ENCODE peak calls at places on chromosome 5, in four cellular contexts. One of them, this sample, is unnamed.

GRCh38 chr5:141507387-141508091 is 18.7 kb downstream of the PCDHGC5 start:
- DNase-seq in brain microvascular endothelial cell: peak
- DNase-seq in adrenal gland: no peak
- DNase-seq in kidney: peak
- DNase-seq in this sample: no peak

GRCh38 chr5:161027763-161028162 is 175.8 kb upstream of the ATP10B start:
- DNase-seq in adrenal gland: no peak
- DNase-seq in brain microvascular endothelial cell: no peak
- DNase-seq in kidney: no peak
- DNase-seq in this sample: no peak

GRCh38 chr5:106367281-106367680 is 1303.5 kb downstream of the EFNA5 start:
- DNase-seq in brain microvascular endothelial cell: no peak
- DNase-seq in kidney: no peak
- DNase-seq in adrenal gland: no peak
- DNase-seq in this sample: no peak

GRCh38 chr5:39428639-39429038 is 3.9 kb upstream of the DAB2 start:
- DNase-seq in adrenal gland: no peak
- DNase-seq in brain microvascular endothelial cell: no peak
- DNase-seq in kidney: no peak
- DNase-seq in this sample: no peak

GRCh38 chr5:169670769-169671525 is 33.9 kb downstream of the DOCK2 start:
- DNase-seq in kidney: no peak
- DNase-seq in adrenal gland: no peak
- DNase-seq in brain microvascular endothelial cell: no peak
- DNase-seq in this sample: no peak

GRCh38 chr5:154002093-154002492 is 36.6 kb downstream of the FAM114A2 start:
- DNase-seq in kidney: no peak
- DNase-seq in adrenal gland: no peak
- DNase-seq in brain microvascular endothelial cell: no peak
- DNase-seq in this sample: no peak

GRCh38 chr5:17316973-17317459 is 99.6 kb downstream of the BASP1 start:
- DNase-seq in brain microvascular endothelial cell: peak
- DNase-seq in kidney: no peak
- DNase-seq in adrenal gland: no peak
- DNase-seq in this sample: no peak

GRCh38 chr5:62284946-62285891 is 20.8 kb upstream of the KIF2A start:
- DNase-seq in kidney: no peak
- DNase-seq in brain microvascular endothelial cell: no peak
- DNase-seq in adrenal gland: no peak
- DNase-seq in this sample: no peak

GRCh38 chr5:142650881-142651280 is 35.0 kb downstream of the FGF1 start:
- DNase-seq in kidney: no peak
- DNase-seq in adrenal gland: no peak
- DNase-seq in brain microvascular endothelial cell: no peak
- DNase-seq in this sample: no peak
- TF ChIP-seq CTCF in kidney: no peak
- TF ChIP-seq CTCF in adrenal gland: no peak
- TF ChIP-seq CTCF in brain microvascular endothelial cell: no peak
- TF ChIP-seq CTCF in this sample: no peak

GRCh38 chr5:100858987-100859545 is 44.0 kb downstream of the ST8SIA4 start:
- DNase-seq in brain microvascular endothelial cell: no peak
- DNase-seq in kidney: no peak
- DNase-seq in adrenal gland: no peak
- DNase-seq in this sample: no peak

GRCh38 chr5:100855940-100856339 is 47.1 kb downstream of the ST8SIA4 start:
- DNase-seq in brain microvascular endothelial cell: no peak
- DNase-seq in adrenal gland: no peak
- DNase-seq in kidney: no peak
- DNase-seq in this sample: no peak

GRCh38 chr5:100855295-100855694 is 47.8 kb downstream of the ST8SIA4 start:
- DNase-seq in brain microvascular endothelial cell: no peak
- DNase-seq in adrenal gland: no peak
- DNase-seq in kidney: no peak
- DNase-seq in this sample: no peak

GRCh38 chr5:100854594-100854993 is 48.5 kb downstream of the ST8SIA4 start:
- DNase-seq in brain microvascular endothelial cell: no peak
- DNase-seq in adrenal gland: no peak
- DNase-seq in kidney: no peak
- DNase-seq in this sample: no peak

DNA sequence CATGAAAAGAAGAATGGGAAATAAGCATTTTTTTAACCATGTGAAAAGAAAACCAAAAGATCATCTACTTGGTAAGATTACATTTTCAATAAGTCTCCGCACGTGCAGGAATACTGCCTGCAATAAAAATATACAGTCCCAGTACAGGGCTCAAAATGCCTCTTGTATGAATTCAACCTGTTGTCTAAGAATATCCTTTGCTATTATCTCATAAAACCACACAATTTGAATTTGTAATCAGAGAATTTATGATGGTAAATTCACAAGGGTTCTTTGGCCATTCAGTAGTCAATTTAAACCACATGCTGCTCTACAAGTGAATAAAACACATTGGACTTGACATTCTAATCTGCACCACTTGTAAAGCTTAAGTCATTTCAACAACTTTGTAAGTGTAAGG is 46.6 kb downstream of the ST8SIA4 start:
- DNase-seq in kidney: no peak
- DNase-seq in adrenal gland: no peak
- DNase-seq in brain microvascular endothelial cell: no peak
- DNase-seq in this sample: no peak
- TF ChIP-seq CTCF in kidney: no peak
- TF ChIP-seq CTCF in adrenal gland: no peak
- TF ChIP-seq CTCF in brain microvascular endothelial cell: no peak
- TF ChIP-seq CTCF in this sample: no peak

GRCh38 chr5:132295505-132296411 is 1.6 kb downstream of the SLC22A4 start:
- DNase-seq in adrenal gland: no peak
- DNase-seq in brain microvascular endothelial cell: no peak
- DNase-seq in kidney: no peak
- DNase-seq in this sample: no peak

GRCh38 chr5:132293992-132294727 is at the start of gene SLC22A4:
- DNase-seq in adrenal gland: peak
- DNase-seq in brain microvascular endothelial cell: peak
- DNase-seq in kidney: peak
- DNase-seq in this sample: peak

GRCh38 chr5:132294728-132295504 is 722 bp downstream of the SLC22A4 start:
- DNase-seq in brain microvascular endothelial cell: peak
- DNase-seq in kidney: peak
- DNase-seq in adrenal gland: peak
- DNase-seq in this sample: no peak

GRCh38 chr5:132291026-132291425 is 3.2 kb upstream of the SLC22A4 start:
- DNase-seq in brain microvascular endothelial cell: no peak
- DNase-seq in kidney: no peak
- DNase-seq in adrenal gland: no peak
- DNase-seq in this sample: no peak

GRCh38 chr5:132293066-132293991 is 865 bp upstream of the SLC22A4 start:
- DNase-seq in adrenal gland: peak
- DNase-seq in kidney: peak
- DNase-seq in brain microvascular endothelial cell: peak
- DNase-seq in this sample: peak
- TF ChIP-seq CTCF in adrenal gland: peak
- TF ChIP-seq CTCF in kidney: no peak
- TF ChIP-seq CTCF in brain microvascular endothelial cell: peak
- TF ChIP-seq CTCF in this sample: no peak

DNA sequence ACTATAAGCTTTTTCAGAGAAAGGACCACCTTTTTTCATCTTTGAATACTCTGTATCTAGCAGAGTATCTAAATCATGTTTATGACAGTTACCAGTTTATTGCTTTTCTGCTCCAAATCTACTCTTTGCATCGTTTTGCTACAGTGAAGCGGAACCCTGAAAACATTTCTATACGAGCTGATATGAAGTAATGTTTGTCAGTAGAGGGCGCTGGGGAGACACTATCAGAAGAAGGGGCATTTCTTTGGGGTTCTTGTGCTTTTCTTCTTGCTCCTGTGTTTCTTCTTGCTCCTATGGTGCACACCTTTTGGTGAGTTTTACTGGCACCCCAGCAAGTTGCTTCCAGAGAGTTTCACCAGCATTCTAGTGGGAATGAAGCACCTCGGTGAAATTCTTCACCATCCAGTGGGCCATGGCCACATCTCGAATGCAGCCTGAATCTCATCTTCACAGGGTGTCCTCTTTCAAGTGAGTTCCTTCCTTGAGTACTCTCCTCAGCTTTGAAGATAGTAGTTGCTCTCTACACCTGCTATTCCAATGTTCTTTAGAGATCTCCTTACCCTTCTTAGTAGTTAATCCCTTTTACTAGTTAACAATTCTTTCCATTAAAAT is 98.4 kb downstream of the FGF1 start:
- DNase-seq in adrenal gland: peak
- DNase-seq in brain microvascular endothelial cell: peak
- DNase-seq in kidney: no peak
- DNase-seq in this sample: no peak
- TF ChIP-seq CTCF in adrenal gland: peak
- TF ChIP-seq CTCF in brain microvascular endothelial cell: peak
- TF ChIP-seq CTCF in kidney: no peak
- TF ChIP-seq CTCF in this sample: no peak

GRCh38 chr5:148003226-148003625 is 60.6 kb upstream of the SPINK5 start:
- DNase-seq in brain microvascular endothelial cell: no peak
- DNase-seq in adrenal gland: no peak
- DNase-seq in kidney: no peak
- DNase-seq in this sample: no peak

GRCh38 chr5:148000036-148000435 is 63.7 kb upstream of the SPINK5 start:
- DNase-seq in brain microvascular endothelial cell: no peak
- DNase-seq in kidney: no peak
- DNase-seq in adrenal gland: no peak
- DNase-seq in this sample: no peak

GRCh38 chr5:148011407-148012124 is 52.2 kb upstream of the SPINK5 start:
- DNase-seq in brain microvascular endothelial cell: peak
- DNase-seq in kidney: no peak
- DNase-seq in adrenal gland: peak
- DNase-seq in this sample: no peak

GRCh38 chr5:148002471-148002870 is 61.3 kb upstream of the SPINK5 start:
- DNase-seq in adrenal gland: no peak
- DNase-seq in kidney: no peak
- DNase-seq in brain microvascular endothelial cell: no peak
- DNase-seq in this sample: no peak

GRCh38 chr5:148005788-148006520 is 57.8 kb upstream of the SPINK5 start:
- DNase-seq in brain microvascular endothelial cell: no peak
- DNase-seq in adrenal gland: no peak
- DNase-seq in kidney: no peak
- DNase-seq in this sample: no peak
- TF ChIP-seq CTCF in brain microvascular endothelial cell: peak
- TF ChIP-seq CTCF in adrenal gland: no peak
- TF ChIP-seq CTCF in kidney: no peak
- TF ChIP-seq CTCF in this sample: no peak

GRCh38 chr5:8012131-8012977 is 143.4 kb downstream of the MTRR start:
- DNase-seq in brain microvascular endothelial cell: no peak
- DNase-seq in kidney: no peak
- DNase-seq in adrenal gland: no peak
- DNase-seq in this sample: no peak
- TF ChIP-seq CTCF in brain microvascular endothelial cell: no peak
- TF ChIP-seq CTCF in kidney: no peak
- TF ChIP-seq CTCF in adrenal gland: no peak
- TF ChIP-seq CTCF in this sample: no peak

GRCh38 chr5:155826947-155827815 is 499.8 kb upstream of the SGCD start:
- DNase-seq in adrenal gland: no peak
- DNase-seq in brain microvascular endothelial cell: no peak
- DNase-seq in kidney: no peak
- DNase-seq in this sample: no peak

GRCh38 chr5:155827949-155828348 is 499.0 kb upstream of the SGCD start:
- DNase-seq in kidney: no peak
- DNase-seq in brain microvascular endothelial cell: no peak
- DNase-seq in adrenal gland: no peak
- DNase-seq in this sample: no peak

DNA sequence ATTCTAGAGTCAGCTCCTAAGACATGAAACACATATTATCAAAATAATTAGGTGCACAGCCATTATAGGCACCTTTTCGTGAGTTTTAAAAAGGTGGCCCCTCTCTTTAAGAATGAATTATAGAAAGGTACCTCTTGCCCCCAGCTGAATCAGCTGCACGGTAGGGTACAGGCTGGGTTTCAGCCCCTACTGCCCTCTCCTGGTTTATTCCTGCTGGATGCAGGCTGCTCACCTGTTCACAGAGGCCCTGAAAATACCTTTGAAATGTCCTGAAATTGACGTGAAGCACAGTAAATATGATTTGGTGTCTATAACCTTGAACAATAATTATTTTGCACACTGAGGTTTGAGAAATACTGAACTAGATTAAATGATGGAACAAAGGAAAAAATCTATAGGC is 504.8 kb upstream of the SGCD start:
- DNase-seq in adrenal gland: no peak
- DNase-seq in brain microvascular endothelial cell: no peak
- DNase-seq in kidney: no peak
- DNase-seq in this sample: no peak
- TF ChIP-seq CTCF in adrenal gland: no peak
- TF ChIP-seq CTCF in brain microvascular endothelial cell: no peak
- TF ChIP-seq CTCF in kidney: peak
- TF ChIP-seq CTCF in this sample: no peak